ENCODE peak calls at places on chromosomes 16 and 17, in seven cellular contexts. S is sigmoid colon, F is GM12878, Z is left ventricle myocardium inferior, H is heart left ventricle, D is OCI-LY7, K is GM20000. C is an unnamed sample.
A peak's percentile ranks its signal among the peaks of the same experiment; 100 is the strongest.

GRCh38 chr16:53341787-53342186 is 92.5 kb upstream of the RBL2 start:
- DNase-seq in F (no peak), H (no peak), K (no peak), D (no peak), Z (no peak), S (no peak), C (no peak)

GRCh38 chr17:17347234-17347955 is 44.2 kb downstream of the NT5M start:
- DNase-seq in F (no peak), S (no peak), Z (no peak), H (no peak), K (no peak), D (no peak), C (no peak)

GRCh38 chr16:53901396-53901795 is 197.4 kb downstream of the FTO start:
- DNase-seq in F (no peak), H (no peak), K (no peak), Z (no peak), D (no peak), S (no peak), C (no peak)

GRCh38 chr17:29080323-29080722 is 37.4 kb downstream of the PIPOX start:
- DNase-seq in S (no peak), F (no peak), Z (no peak), H (no peak), K (no peak), D (no peak), C (no peak)

GRCh38 chr16:86024210-86024609 is 125.2 kb downstream of the IRF8 start:
- DNase-seq in F (no peak), Z (no peak), K (no peak), H (no peak), D (no peak), S (no peak), C (no peak)

GRCh38 chr17:7878234-7878633 is 10.4 kb upstream of the CHD3 start:
- DNase-seq in F (no peak), H (no peak), Z (no peak), K (no peak), D (no peak), S (no peak), C (no peak)

GRCh38 chr16:56610017-56610608 is 1.7 kb downstream of the MT2A start:
- DNase-seq in F (peak; percentile 55), K (no peak), H (peak; percentile 39), Z (no peak), S (peak; percentile 83), D (peak; percentile 32), C (peak; percentile 65)

GRCh38 chr17:17387461-17388362 is 84.5 kb downstream of the NT5M start:
- DNase-seq in Z (no peak), F (no peak), D (peak; percentile 70), S (no peak), H (no peak), K (no peak), C (no peak)

GRCh38 chr17:47717845-47718621 is 15.0 kb upstream of the TBX21 start:
- DNase-seq in S (no peak), F (no peak), K (no peak), D (no peak), H (no peak), Z (no peak), C (no peak)

GRCh38 chr17:33816842-33817241 is 438.2 kb upstream of the CCL2 start:
- DNase-seq in S (no peak), H (no peak), F (no peak), K (no peak), D (no peak), Z (no peak), C (no peak)

GRCh38 chr17:50338645-50339044 is 7.3 kb upstream of the XYLT2 start:
- DNase-seq in Z (no peak), D (no peak), K (no peak), S (no peak), F (no peak), H (no peak), C (no peak)

GRCh38 chr17:43125967-43126910 is 1.1 kb upstream of the BRCA1 start:
- DNase-seq in S (peak; percentile 66), Z (no peak), D (no peak), F (no peak), K (no peak), H (no peak), C (no peak)

GRCh38 chr17:35373532-35373983 is at the start of gene SLFN11:
- DNase-seq in Z (peak; percentile 88), S (peak; percentile 97), F (peak; percentile 30), K (peak; percentile 82), D (no peak), H (peak; percentile 92), C (peak; percentile 91)

GRCh38 chr17:37082461-37082860 is 133.7 kb downstream of the AATF start:
- DNase-seq in Z (no peak), K (no peak), S (no peak), D (no peak), H (no peak), F (no peak), C (no peak)

GRCh38 chr17:37082985-37083384 is 134.2 kb downstream of the AATF start:
- DNase-seq in H (no peak), S (no peak), F (no peak), Z (no peak), D (no peak), K (no peak), C (no peak)

GRCh38 chr17:37079735-37080134 is 131.0 kb downstream of the AATF start:
- DNase-seq in K (no peak), S (no peak), F (no peak), D (no peak), Z (no peak), H (no peak), C (peak; percentile 10)

GRCh38 chr17:37079065-37079708 is 130.4 kb downstream of the AATF start:
- DNase-seq in S (no peak), D (no peak), F (no peak), K (no peak), H (no peak), Z (no peak), C (no peak)

DNA sequence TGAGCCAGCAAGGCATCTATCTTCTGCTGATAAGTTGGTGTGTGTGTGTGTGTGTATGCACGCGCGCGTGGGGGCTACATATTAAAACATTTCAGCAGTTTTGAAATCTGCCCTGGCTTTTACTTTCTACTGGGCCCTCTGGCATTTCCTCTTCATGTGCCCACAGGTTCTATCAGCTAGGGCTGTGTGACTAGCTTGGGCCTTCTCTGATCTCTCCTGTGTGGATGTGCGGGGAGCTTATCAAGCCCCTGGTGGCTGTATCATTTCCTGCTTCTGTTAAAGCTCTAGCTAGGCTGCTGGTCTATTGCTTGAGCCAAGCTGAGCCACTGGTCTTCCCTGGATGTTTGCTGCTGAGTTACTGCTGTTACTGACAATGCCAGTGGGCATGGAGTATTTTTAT is 132.5 kb downstream of the AATF start:
- DNase-seq in H (no peak), S (no peak), D (peak; percentile 4), Z (no peak), F (no peak), K (no peak), C (no peak)
- TF ChIP-seq CTCF in H (no peak), S (no peak), D (no peak), Z (no peak), F (no peak), K (no peak), C (no peak)

GRCh38 chr17:4554441-4554996 is 665 bp downstream of the MYBBP1A start:
- DNase-seq in D (no peak), F (no peak), S (peak; percentile 64), K (no peak), H (no peak), Z (no peak), C (no peak)

GRCh38 chr17:4553669-4554068 is 1.5 kb downstream of the MYBBP1A start:
- DNase-seq in S (peak; percentile 67), Z (no peak), H (no peak), D (no peak), K (no peak), F (no peak), C (no peak)

GRCh38 chr17:4556996-4557395 is 1.8 kb upstream of the MYBBP1A start:
- DNase-seq in S (no peak), D (no peak), K (no peak), F (no peak), Z (no peak), H (no peak), C (no peak)

GRCh38 chr17:4555863-4556646 is 871 bp upstream of the MYBBP1A start:
- DNase-seq in H (no peak), D (no peak), F (no peak), S (peak; percentile 63), Z (no peak), K (no peak), C (no peak)

DNA sequence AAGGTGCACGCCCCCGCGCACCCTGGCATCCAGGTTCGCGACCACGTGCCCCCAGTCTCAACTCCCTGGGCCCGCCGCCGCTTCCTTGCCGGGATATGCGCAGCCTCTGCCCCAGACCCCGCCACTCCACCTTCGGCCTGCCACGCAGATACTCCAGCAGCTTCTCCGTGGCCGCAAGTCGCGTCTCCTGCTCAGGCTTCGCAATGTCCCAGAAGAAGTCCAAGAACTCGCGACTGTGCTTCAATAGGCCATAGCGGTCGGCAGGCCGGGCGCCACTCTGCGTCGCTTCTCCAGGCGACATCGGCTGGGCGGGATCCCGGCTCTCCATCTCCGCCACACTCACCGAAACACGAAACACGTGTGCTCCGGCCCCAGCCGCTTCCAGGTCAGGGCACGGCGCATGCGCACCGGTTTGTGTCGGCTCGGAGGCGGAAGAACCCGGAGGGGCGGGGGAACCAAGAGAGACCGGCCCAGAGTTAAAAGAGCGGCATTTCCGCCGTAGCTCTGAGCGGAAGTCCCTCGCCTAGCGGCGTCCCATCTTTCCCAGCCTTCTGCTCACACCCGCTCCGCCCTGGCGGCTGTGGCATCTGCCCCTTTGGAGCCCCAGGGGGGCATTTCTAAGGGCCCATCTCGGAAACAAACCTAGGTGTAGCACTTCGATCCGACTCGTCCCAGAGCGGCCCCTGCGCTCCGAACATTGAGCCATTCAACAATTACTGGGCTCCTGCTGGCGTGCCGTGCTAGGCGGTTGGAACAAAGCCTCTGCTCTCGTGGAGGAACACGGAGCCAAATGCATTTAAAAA is at the start of gene MYBBP1A:
- DNase-seq in S (peak; percentile 98), K (peak; percentile 99), D (peak; percentile 98), Z (peak; percentile 98), F (peak; percentile 83), H (peak; percentile 97), C (peak; percentile 92)
- TF ChIP-seq CTCF in S (no peak), K (no peak), D (peak; percentile 33), Z (peak; percentile 57), F (no peak), H (peak; percentile 45), C (no peak)

GRCh38 chr17:54426287-54426886 is 474.3 kb upstream of the TOM1L1 start:
- DNase-seq in F (no peak), S (no peak), K (no peak), D (peak; percentile 25), H (no peak), Z (no peak), C (no peak)
- TF ChIP-seq CTCF in F (peak; percentile 33), S (no peak), K (peak; percentile 26), D (peak; percentile 78), H (no peak), Z (no peak), C (no peak)

DNA sequence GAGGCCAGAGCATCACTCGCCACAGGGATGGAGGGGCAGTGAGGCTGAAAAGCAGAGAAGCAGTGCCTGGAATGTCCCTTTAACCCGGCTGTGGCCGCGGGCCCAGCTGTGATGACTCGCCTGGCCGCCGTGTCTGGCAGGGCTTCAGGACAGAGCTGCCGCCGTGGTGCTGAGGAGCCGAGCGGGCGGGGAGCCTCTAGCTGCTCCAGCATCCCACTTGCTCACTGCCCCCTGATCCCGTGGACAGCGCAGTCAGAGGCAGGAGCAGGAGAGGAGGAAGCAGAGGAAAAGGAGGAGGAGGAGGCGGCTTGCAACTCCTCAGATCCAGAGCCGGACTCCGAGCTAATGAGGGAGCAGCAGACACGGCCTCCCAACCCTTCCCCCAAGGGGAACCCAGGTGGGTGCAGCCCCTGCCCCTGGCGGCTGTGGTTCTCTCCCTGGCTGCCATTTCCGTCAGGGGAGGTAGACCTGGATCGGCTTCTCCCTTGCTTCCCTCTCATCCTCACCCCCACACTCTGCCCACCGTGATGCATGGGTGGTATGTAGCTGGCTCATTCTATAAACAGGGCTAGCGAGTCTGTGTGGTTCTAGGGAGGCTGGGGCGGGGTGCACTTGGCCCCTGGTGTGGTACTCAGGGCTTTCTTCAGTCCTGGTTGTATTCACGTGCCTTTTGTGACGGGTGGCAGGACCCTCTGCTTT is 165.7 kb downstream of the CMIP start:
- DNase-seq in H (peak; percentile 74), F (no peak), Z (peak; percentile 81), D (no peak), S (peak; percentile 88), K (no peak), C (peak; percentile 86)
- TF ChIP-seq CTCF in H (no peak), F (no peak), Z (no peak), D (no peak), S (no peak), K (no peak), C (no peak)

C was measured in HFFc6.